ENCODE peak calls at places on chromosome 12, in four cellular contexts. One of them, this sample, is unnamed.
A peak's percentile ranks its signal among the peaks of the same experiment; 100 is the strongest.

GRCh38 chr12:72282721-72283120 is 10.6 kb downstream of the TRHDE start:
- DNase-seq in fibroblast of lung: peak; percentile 71
- DNase-seq in ovary: no peak
- DNase-seq in left lung: no peak
- DNase-seq in this sample: no peak

GRCh38 chr12:56271031-56271430 is 4.3 kb downstream of the COQ10A start:
- DNase-seq in fibroblast of lung: peak; percentile 31
- DNase-seq in ovary: no peak
- DNase-seq in left lung: no peak
- DNase-seq in this sample: no peak

GRCh38 chr12:95605087-95605486 is 53.8 kb upstream of the USP44 start:
- DNase-seq in fibroblast of lung: peak; percentile 22
- DNase-seq in ovary: no peak
- DNase-seq in left lung: no peak
- DNase-seq in this sample: no peak

GRCh38 chr12:19694627-19695026 is 255.3 kb downstream of the AEBP2 start:
- DNase-seq in fibroblast of lung: peak; percentile 55
- DNase-seq in ovary: no peak
- DNase-seq in left lung: no peak
- DNase-seq in this sample: no peak

GRCh38 chr12:125890366-125890905 is 825.2 kb downstream of the AACS start:
- DNase-seq in fibroblast of lung: no peak
- DNase-seq in ovary: no peak
- DNase-seq in left lung: no peak
- DNase-seq in this sample: no peak

GRCh38 chr12:5453471-5453870 is 21.6 kb downstream of the NTF3 start:
- DNase-seq in fibroblast of lung: no peak
- DNase-seq in ovary: no peak
- DNase-seq in left lung: no peak
- DNase-seq in this sample: no peak

GRCh38 chr12:52020539-52021336 is 14.0 kb downstream of the TAMALIN start:
- DNase-seq in fibroblast of lung: peak; percentile 57
- DNase-seq in ovary: peak; percentile 74
- DNase-seq in left lung: no peak
- DNase-seq in this sample: peak; percentile 72

GRCh38 chr12:69925291-69925690 is 100.3 kb downstream of the MYRFL start:
- DNase-seq in fibroblast of lung: no peak
- DNase-seq in ovary: no peak
- DNase-seq in left lung: no peak
- DNase-seq in this sample: no peak

GRCh38 chr12:95996034-95996658 is at the start of gene HAL:
- DNase-seq in fibroblast of lung: no peak
- DNase-seq in ovary: no peak
- DNase-seq in left lung: no peak
- DNase-seq in this sample: peak; percentile 15

GRCh38 chr12:52611080-52611468 is 7.3 kb downstream of the KRT73 start:
- DNase-seq in fibroblast of lung: no peak
- DNase-seq in ovary: no peak
- DNase-seq in left lung: no peak
- DNase-seq in this sample: no peak

GRCh38 chr12:32198555-32198954 is 91.9 kb downstream of the BICD1 start:
- DNase-seq in fibroblast of lung: no peak
- DNase-seq in ovary: no peak
- DNase-seq in left lung: no peak
- DNase-seq in this sample: no peak

GRCh38 chr12:66426696-66427095 is 124.4 kb downstream of the HELB start:
- DNase-seq in fibroblast of lung: no peak
- DNase-seq in ovary: no peak
- DNase-seq in left lung: no peak
- DNase-seq in this sample: no peak

GRCh38 chr12:124111006-124111405 is 138.0 kb downstream of the ZNF664 start:
- DNase-seq in fibroblast of lung: no peak
- DNase-seq in ovary: no peak
- DNase-seq in left lung: no peak
- DNase-seq in this sample: no peak

GRCh38 chr12:50411051-50411660 is 10.5 kb downstream of the LARP4 start:
- DNase-seq in fibroblast of lung: peak; percentile 20
- DNase-seq in ovary: no peak
- DNase-seq in left lung: peak; percentile 60
- DNase-seq in this sample: no peak

GRCh38 chr12:31518680-31519227 is 72.2 kb downstream of the DENND5B start:
- DNase-seq in fibroblast of lung: peak; percentile 100
- DNase-seq in ovary: no peak
- DNase-seq in left lung: no peak
- DNase-seq in this sample: no peak

GRCh38 chr12:32151081-32151480 is 44.4 kb downstream of the BICD1 start:
- DNase-seq in fibroblast of lung: no peak
- DNase-seq in ovary: no peak
- DNase-seq in left lung: no peak
- DNase-seq in this sample: no peak

GRCh38 chr12:54932691-54933090 is 51.9 kb downstream of the TESPA1 start:
- DNase-seq in fibroblast of lung: no peak
- DNase-seq in ovary: no peak
- DNase-seq in left lung: no peak
- DNase-seq in this sample: no peak

GRCh38 chr12:93290391-93290790 is 87.3 kb upstream of the NUDT4 start:
- DNase-seq in fibroblast of lung: no peak
- DNase-seq in ovary: no peak
- DNase-seq in left lung: no peak
- DNase-seq in this sample: no peak
- H3K4me3 ChIP-seq in fibroblast of lung: no peak overlapping the region
- H3K4me3 ChIP-seq in ovary: no peak overlapping the region
- H3K4me3 ChIP-seq in left lung: no peak overlapping the region
- H3K4me3 ChIP-seq in this sample: no peak overlapping the region

GRCh38 chr12:109476807-109477184 is 304 bp downstream of the KCTD10 start:
- DNase-seq in fibroblast of lung: no peak
- DNase-seq in ovary: no peak
- DNase-seq in left lung: no peak
- DNase-seq in this sample: no peak
- H3K27me3 ChIP-seq in fibroblast of lung: no peaks in the 10 kb centered on the region
- H3K27me3 ChIP-seq in ovary: no peaks in the 10 kb centered on the region
- H3K27me3 ChIP-seq in left lung: no peaks in the 10 kb centered on the region
- H3K27me3 ChIP-seq in this sample: no peaks in the 10 kb centered on the region

GRCh38 chr12:115872212-115872611 is 405.3 kb downstream of the MED13L start:
- DNase-seq in fibroblast of lung: no peak
- DNase-seq in ovary: no peak
- DNase-seq in left lung: no peak
- DNase-seq in this sample: no peak

GRCh38 chr12:115871714-115872113 is 405.8 kb downstream of the MED13L start:
- DNase-seq in fibroblast of lung: peak; percentile 20
- DNase-seq in ovary: no peak
- DNase-seq in left lung: no peak
- DNase-seq in this sample: no peak

GRCh38 chr12:115869604-115870003 is 407.9 kb downstream of the MED13L start:
- DNase-seq in fibroblast of lung: no peak
- DNase-seq in ovary: no peak
- DNase-seq in left lung: no peak
- DNase-seq in this sample: no peak

GRCh38 chr12:115870021-115870420 is 407.5 kb downstream of the MED13L start:
- DNase-seq in fibroblast of lung: no peak
- DNase-seq in ovary: no peak
- DNase-seq in left lung: no peak
- DNase-seq in this sample: no peak

GRCh38 chr12:115870527-115870926 is 407.0 kb downstream of the MED13L start:
- DNase-seq in fibroblast of lung: no peak
- DNase-seq in ovary: no peak
- DNase-seq in left lung: no peak
- DNase-seq in this sample: no peak
- H3K27ac ChIP-seq in fibroblast of lung: no peak overlapping the region
- H3K27ac ChIP-seq in ovary: no peak overlapping the region
- H3K27ac ChIP-seq in left lung: no peak overlapping the region
- H3K27ac ChIP-seq in this sample: no peak overlapping the region

GRCh38 chr12:68536885-68537284 is 73.8 kb upstream of the RAP1B start:
- DNase-seq in fibroblast of lung: no peak
- DNase-seq in ovary: no peak
- DNase-seq in left lung: no peak
- DNase-seq in this sample: no peak

GRCh38 chr12:68534108-68534507 is 76.6 kb upstream of the RAP1B start:
- DNase-seq in fibroblast of lung: no peak
- DNase-seq in ovary: no peak
- DNase-seq in left lung: no peak
- DNase-seq in this sample: no peak

GRCh38 chr12:68539615-68539952 is 71.1 kb upstream of the RAP1B start:
- DNase-seq in fibroblast of lung: no peak
- DNase-seq in ovary: no peak
- DNase-seq in left lung: no peak
- DNase-seq in this sample: no peak

GRCh38 chr12:68537571-68537970 is 73.1 kb upstream of the RAP1B start:
- DNase-seq in fibroblast of lung: no peak
- DNase-seq in ovary: no peak
- DNase-seq in left lung: no peak
- DNase-seq in this sample: no peak

DNA sequence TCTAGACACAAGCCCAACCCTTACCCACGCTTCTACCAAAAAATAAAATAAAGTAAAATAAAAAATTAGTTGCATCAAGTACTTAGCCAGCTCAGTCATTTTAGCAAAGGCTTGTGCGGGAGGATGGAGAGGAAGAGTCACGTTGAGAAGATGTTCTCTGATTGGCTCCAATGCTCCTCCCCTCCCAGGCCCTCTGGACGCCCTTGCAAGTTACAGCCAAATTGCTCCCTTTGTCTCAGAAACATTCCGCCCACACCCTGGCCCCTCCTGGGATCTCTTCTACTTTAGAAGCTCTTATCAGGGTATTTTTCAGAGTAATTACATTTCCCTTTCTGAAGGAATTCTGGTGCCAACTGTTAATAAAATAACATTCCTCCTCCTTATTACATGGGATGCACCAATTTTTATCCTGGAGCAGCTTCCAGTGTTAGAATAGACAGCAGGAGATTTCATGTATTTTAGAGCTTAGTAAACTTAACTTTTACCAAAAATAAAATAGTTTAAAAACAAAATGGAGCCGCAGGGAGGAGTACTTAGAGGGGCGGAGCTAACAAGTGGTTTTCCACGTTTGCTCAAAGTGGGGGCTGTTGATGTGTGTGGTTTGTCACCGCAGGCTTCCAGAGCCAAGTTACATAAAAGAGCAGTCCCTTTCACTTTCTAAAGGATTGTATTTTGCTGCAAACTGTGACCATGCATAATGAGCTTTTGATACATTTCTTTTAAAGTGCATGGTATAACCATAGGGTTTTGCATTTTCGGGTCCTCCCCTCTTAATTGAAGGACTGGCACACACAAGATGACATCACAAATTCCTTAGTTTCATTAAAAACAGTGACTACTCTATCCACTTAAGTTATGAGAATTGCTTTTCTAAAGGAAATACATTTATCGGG is 71.7 kb upstream of the RAP1B start:
- DNase-seq in fibroblast of lung: peak; percentile 39
- DNase-seq in ovary: peak; percentile 63
- DNase-seq in left lung: peak; percentile 57
- DNase-seq in this sample: no peak
- H3K4me3 ChIP-seq in fibroblast of lung: no peak overlapping the region
- H3K4me3 ChIP-seq in ovary: peak overlapping the region; percentile 4
- H3K4me3 ChIP-seq in left lung: no peak overlapping the region
- H3K4me3 ChIP-seq in this sample: peak overlapping the region; percentile 2

GRCh38 chr12:98840325-98840724 is 195.2 kb downstream of the APAF1 start:
- DNase-seq in fibroblast of lung: no peak
- DNase-seq in ovary: no peak
- DNase-seq in left lung: no peak
- DNase-seq in this sample: no peak

GRCh38 chr12:98838282-98838681 is 193.2 kb downstream of the APAF1 start:
- DNase-seq in fibroblast of lung: peak; percentile 11
- DNase-seq in ovary: peak; percentile 40
- DNase-seq in left lung: no peak
- DNase-seq in this sample: no peak
- H3K27me3 ChIP-seq in fibroblast of lung: no peaks in the 10 kb centered on the region
- H3K27me3 ChIP-seq in ovary: no peaks in the 10 kb centered on the region
- H3K27me3 ChIP-seq in left lung: peaks cover 5% of the 10 kb centered on the region
- H3K27me3 ChIP-seq in this sample: no peaks in the 10 kb centered on the region

GRCh38 chr12:27861428-27862167 is 81.6 kb upstream of the MANSC4 start:
- DNase-seq in fibroblast of lung: peak; percentile 86
- DNase-seq in ovary: peak; percentile 49
- DNase-seq in left lung: no peak
- DNase-seq in this sample: no peak
- H3K27ac ChIP-seq in fibroblast of lung: no peak overlapping the region
- H3K27ac ChIP-seq in ovary: peak overlapping the region; percentile 12
- H3K27ac ChIP-seq in left lung: no peak overlapping the region
- H3K27ac ChIP-seq in this sample: no peak overlapping the region

GRCh38 chr12:2019126-2019525 is 14.9 kb upstream of the DCP1B start:
- DNase-seq in fibroblast of lung: no peak
- DNase-seq in ovary: no peak
- DNase-seq in left lung: no peak
- DNase-seq in this sample: no peak

GRCh38 chr12:2013527-2014223 is 9.4 kb upstream of the DCP1B start:
- DNase-seq in fibroblast of lung: peak; percentile 49
- DNase-seq in ovary: peak; percentile 66
- DNase-seq in left lung: no peak
- DNase-seq in this sample: no peak

GRCh38 chr12:2016862-2017723 is 12.8 kb upstream of the DCP1B start:
- DNase-seq in fibroblast of lung: no peak
- DNase-seq in ovary: no peak
- DNase-seq in left lung: no peak
- DNase-seq in this sample: no peak

GRCh38 chr12:2018401-2018800 is 14.1 kb upstream of the DCP1B start:
- DNase-seq in fibroblast of lung: no peak
- DNase-seq in ovary: no peak
- DNase-seq in left lung: no peak
- DNase-seq in this sample: no peak

DNA sequence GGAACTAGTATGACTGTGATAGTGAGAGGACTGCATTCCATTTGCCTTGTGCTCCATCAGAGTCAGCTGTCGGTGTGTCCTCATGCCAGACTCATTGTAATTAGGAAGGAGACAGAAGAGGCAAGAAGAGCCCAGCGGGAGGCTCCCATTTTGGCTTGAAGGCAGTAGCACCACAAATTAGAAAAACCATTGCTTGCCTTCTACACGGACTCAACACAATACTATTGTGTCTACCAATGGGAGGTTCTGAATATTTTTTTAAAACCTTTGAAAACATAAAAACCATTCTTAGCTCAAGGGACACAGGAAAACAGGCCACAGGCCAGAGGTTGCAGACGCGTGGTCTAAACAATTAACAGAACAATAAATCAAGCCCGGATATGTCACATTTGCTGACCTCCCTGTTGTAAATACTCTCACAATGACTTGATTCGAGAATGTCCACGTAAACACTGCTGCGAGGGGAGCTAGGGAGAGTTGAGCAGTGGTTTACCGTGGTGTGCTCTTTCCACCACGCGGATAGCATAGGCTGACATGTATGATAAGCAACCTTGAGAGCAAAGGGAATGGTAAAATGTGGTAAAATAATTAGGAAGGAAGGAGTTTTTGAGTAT is 13.6 kb upstream of the DCP1B start:
- DNase-seq in fibroblast of lung: no peak
- DNase-seq in ovary: no peak
- DNase-seq in left lung: no peak
- DNase-seq in this sample: no peak
- H3K4me3 ChIP-seq in fibroblast of lung: no peak overlapping the region
- H3K4me3 ChIP-seq in ovary: no peak overlapping the region
- H3K4me3 ChIP-seq in left lung: no peak overlapping the region
- H3K4me3 ChIP-seq in this sample: no peak overlapping the region